ENCODE peak calls at places on chromosomes 12 and 14, in ten cellular contexts. E is upper lobe of left lung, U is transverse colon, X is A549, H is K562, Q is H1, S is HepG2, I is tibial nerve, N is SK-N-SH, R is ovary. Z is an unnamed sample.
A peak's percentile ranks its signal among the peaks of the same experiment; 100 is the strongest.

GRCh38 chr14:33375781-33376180 is 437.1 kb downstream of the NPAS3 start:
- DNase-seq in E (no peak), U (no peak), X (no peak), H (no peak), Q (no peak), S (no peak), I (no peak), N (no peak), R (no peak), Z (no peak)

GRCh38 chr12:52903285-52903854 is 1.5 kb downstream of the KRT8 start:
- DNase-seq in E (peak; percentile 79), U (peak; percentile 83), X (peak; percentile 69), H (peak; percentile 91), Q (peak; percentile 91), S (peak; percentile 69), I (peak; percentile 17), N (peak; percentile 72), R (peak; percentile 74), Z (peak; percentile 76)

GRCh38 chr14:71933026-71933587 is 878 bp downstream of the RGS6 start:
- DNase-seq in E (no peak), U (no peak), X (no peak), H (no peak), Q (peak; percentile 48), S (no peak), I (no peak), N (no peak), R (no peak), Z (no peak)

GRCh38 chr12:56040963-56041578 is 647 bp upstream of the RPS26 start:
- DNase-seq in E (no peak), U (no peak), X (no peak), H (no peak), Q (peak; percentile 59), S (no peak), I (no peak), N (no peak), R (peak; percentile 40), Z (no peak)

GRCh38 chr14:45891417-45892080 is 638.5 kb upstream of the MIS18BP1 start:
- DNase-seq in E (peak; percentile 23), U (peak; percentile 73), X (no peak), H (no peak), Q (peak; percentile 51), S (no peak), I (no peak), N (no peak), R (no peak), Z (peak; percentile 36)

GRCh38 chr12:88375301-88375959 is 204.8 kb downstream of the KITLG start:
- DNase-seq in E (no peak), U (no peak), X (no peak), H (no peak), Q (no peak), S (no peak), I (no peak), N (no peak), R (no peak), Z (no peak)

GRCh38 chr12:47864646-47865235 is 40.1 kb downstream of the VDR start:
- DNase-seq in E (no peak), U (no peak), X (no peak), H (no peak), Q (no peak), S (no peak), I (no peak), N (no peak), R (no peak), Z (no peak)

GRCh38 chr12:107536613-107537012 is 149.0 kb upstream of the PWP1 start:
- DNase-seq in E (no peak), U (no peak), X (no peak), H (no peak), Q (no peak), S (no peak), I (no peak), N (no peak), R (no peak), Z (no peak)

GRCh38 chr12:110245278-110245868 is 35.7 kb upstream of the ATP2A2 start:
- DNase-seq in E (peak; percentile 42), U (peak; percentile 81), X (peak; percentile 73), H (peak; percentile 34), Q (peak; percentile 76), S (peak; percentile 29), I (no peak), N (peak; percentile 18), R (no peak), Z (peak; percentile 72)

GRCh38 chr12:56158926-56159461 is 835 bp downstream of the MYL6 start:
- DNase-seq in E (peak; percentile 96), U (peak; percentile 89), X (peak; percentile 72), H (peak; percentile 73), Q (peak; percentile 66), S (peak; percentile 70), I (peak; percentile 62), N (peak; percentile 56), R (peak; percentile 57), Z (peak; percentile 82)

GRCh38 chr14:54881761-54882401 is 20.7 kb downstream of the GCH1 start:
- DNase-seq in E (no peak), U (no peak), X (no peak), H (no peak), Q (no peak), S (no peak), I (no peak), N (no peak), R (no peak), Z (no peak)

GRCh38 chr12:113757223-113758002 is 208.7 kb downstream of the RBM19 start:
- DNase-seq in E (no peak), U (no peak), X (no peak), H (no peak), Q (no peak), S (no peak), I (no peak), N (no peak), R (no peak), Z (no peak)

GRCh38 chr12:49776413-49776812 is 35.1 kb downstream of the TMBIM6 start:
- DNase-seq in E (peak; percentile 76), U (peak; percentile 59), X (peak; percentile 83), H (peak; percentile 78), Q (peak; percentile 76), S (peak; percentile 66), I (peak; percentile 46), N (peak; percentile 79), R (peak; percentile 56), Z (peak; percentile 61)

GRCh38 chr14:106809615-106810014 is 1283.2 kb downstream of the TMEM121 start:
- DNase-seq in E (no peak), U (no peak), X (no peak), H (no peak), Q (no peak), S (no peak), I (no peak), N (no peak), R (no peak), Z (no peak)

GRCh38 chr14:90552465-90553297 is 155.9 kb downstream of the CALM1 start:
- DNase-seq in E (no peak), U (no peak), X (no peak), H (no peak), Q (no peak), S (no peak), I (no peak), N (no peak), R (no peak), Z (no peak)

GRCh38 chr14:68787235-68787727 is 5.6 kb downstream of the ZFP36L1 start:
- DNase-seq in E (no peak), U (peak; percentile 50), X (peak; percentile 53), H (peak; percentile 17), Q (no peak), S (no peak), I (no peak), N (no peak), R (no peak), Z (peak; percentile 44)

GRCh38 chr12:51318846-51319570 is 5.0 kb downstream of the BIN2 start:
- DNase-seq in E (peak; percentile 75), U (peak; percentile 46), X (no peak), H (no peak), Q (no peak), S (no peak), I (no peak), N (no peak), R (no peak), Z (no peak)

GRCh38 chr12:115337693-115338543 is 653.9 kb upstream of the TBX3 start:
- DNase-seq in E (no peak), U (peak; percentile 17), X (peak; percentile 94), H (peak; percentile 2), Q (peak; percentile 48), S (peak; percentile 34), I (peak; percentile 16), N (no peak), R (no peak), Z (no peak)

DNA sequence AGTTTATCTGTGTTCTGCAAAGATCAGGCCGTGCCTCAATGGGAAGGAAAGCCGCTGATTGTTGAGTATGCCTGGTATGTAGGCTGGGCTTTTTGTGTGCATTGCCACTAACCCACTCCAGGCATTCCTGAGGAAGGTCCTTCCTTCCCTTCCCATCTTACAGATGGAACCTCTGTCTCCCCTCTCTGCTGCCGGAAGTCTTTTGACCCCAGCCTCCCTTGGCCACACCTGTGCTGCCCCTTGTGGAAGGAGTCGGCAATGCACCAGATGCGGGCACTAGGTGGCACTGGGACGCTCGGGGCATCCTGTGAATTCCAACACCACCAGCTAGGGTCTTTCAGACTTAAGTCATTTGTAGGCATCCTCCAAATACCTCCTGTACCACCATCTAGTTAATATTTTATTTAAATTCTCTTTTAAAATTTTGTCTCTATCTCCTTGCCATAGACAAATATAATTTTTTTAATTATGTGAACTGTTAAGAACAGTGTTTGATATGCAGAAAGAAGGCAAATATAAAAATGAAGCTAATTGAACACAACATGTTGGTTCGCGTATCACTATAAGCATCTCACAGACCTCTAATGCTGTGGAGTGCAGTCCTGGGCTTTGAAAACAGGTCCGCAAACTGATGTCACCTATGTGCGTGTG is 99.6 kb downstream of the RIN3 start:
- DNase-seq in E (peak; percentile 67), U (peak; percentile 50), X (peak; percentile 47), H (peak; percentile 24), Q (peak; percentile 97), S (peak; percentile 20), I (no peak), N (peak; percentile 59), R (no peak), Z (no peak)
- TF ChIP-seq EP300 in E (no peak), U (no peak), X (no peak), H (no peak), Q (peak; percentile 24), S (no peak), I (no peak), N (no peak), R (no peak), Z (no peak)

GRCh38 chr12:32834122-32834521 is 62.5 kb downstream of the PKP2 start:
- DNase-seq in E (no peak), U (no peak), X (no peak), H (no peak), Q (no peak), S (no peak), I (no peak), N (no peak), R (no peak), Z (no peak)
- TF ChIP-seq CTCF in E (no peak), U (no peak), X (no peak), H (no peak), Q (no peak), S (no peak), I (no peak), N (no peak), R (no peak), Z (no peak)

GRCh38 chr14:67749341-67750110 is 47.8 kb downstream of the RDH12 start:
- DNase-seq in E (no peak), U (no peak), X (no peak), H (no peak), Q (no peak), S (no peak), I (no peak), N (no peak), R (no peak), Z (no peak)
- TF ChIP-seq EP300 in E (no peak), U (no peak), X (no peak), H (no peak), Q (no peak), S (no peak), I (no peak), N (no peak), R (no peak), Z (no peak)

GRCh38 chr14:39015360-39015961 is 87.6 kb downstream of the SEC23A start:
- DNase-seq in E (no peak), U (peak; percentile 15), X (peak; percentile 64), H (peak; percentile 52), Q (no peak), S (peak; percentile 84), I (no peak), N (peak; percentile 34), R (no peak), Z (no peak)
- TF ChIP-seq CTCF in E (peak; percentile 67), U (peak; percentile 65), X (peak; percentile 78), H (peak; percentile 54), Q (peak; percentile 52), S (peak; percentile 88), I (peak; percentile 73), N (peak; percentile 72), R (peak; percentile 19), Z (no peak)